ENCODE peak calls at places on chromosome 22, in five cellular contexts. P is hypothalamus; D is naive thymus-derived CD8-positive, alpha-beta T cell; V is effector CD4-positive, alpha-beta T cell; L is AG04449. C is an unnamed sample.

GRCh38 chr22:44822479-44822878 is 70.1 kb downstream of the ARHGAP8 start:
- DNase-seq in D (no peak), L (no peak), P (no peak), V (no peak), C (no peak)

GRCh38 chr22:35517769-35518530 is 22.7 kb upstream of the RASD2 start:
- DNase-seq in P (no peak), D (no peak), V (no peak), L (no peak), C (no peak)

GRCh38 chr22:30502911-30503310 is 2.6 kb downstream of the SEC14L4 start:
- DNase-seq in P (no peak), L (no peak), V (no peak), D (no peak), C (no peak)

GRCh38 chr22:45230026-45230845 is 10.5 kb downstream of the KIAA0930 start:
- DNase-seq in L (no peak), P (no peak), V (no peak), D (no peak), C (no peak)

GRCh38 chr22:38454361-38455062 is 487 bp downstream of the KCNJ4 start:
- DNase-seq in D (peak), V (no peak), L (no peak), P (no peak), C (no peak)

GRCh38 chr22:40178417-40179409 is 988 bp downstream of the TNRC6B start:
- DNase-seq in L (no peak), D (peak), V (peak), P (no peak), C (no peak)

GRCh38 chr22:46147471-46148267 is 2.7 kb upstream of the PPARA start:
- DNase-seq in V (no peak), P (no peak), D (no peak), L (no peak), C (no peak)

GRCh38 chr22:29306830-29307657 is 594 bp downstream of the GAS2L1 start:
- DNase-seq in L (no peak), V (no peak), P (peak), D (no peak), C (peak)

GRCh38 chr22:32334640-32335365 is 22.9 kb upstream of the RFPL3 start:
- DNase-seq in L (no peak), V (no peak), D (no peak), P (no peak), C (no peak)

GRCh38 chr22:26837784-26838520 is 180.6 kb downstream of the MIAT start:
- DNase-seq in P (no peak), D (no peak), L (no peak), V (no peak), C (no peak)

GRCh38 chr22:19874307-19875060 is 19.8 kb upstream of the GNB1L start:
- DNase-seq in P (no peak), L (no peak), V (no peak), D (no peak), C (no peak)

GRCh38 chr22:31734512-31734911 is 15.4 kb downstream of the PRR14L start:
- DNase-seq in P (no peak), V (no peak), D (no peak), L (peak), C (no peak)

GRCh38 chr22:29158546-29158945 is 47.1 kb upstream of the EMID1 start:
- DNase-seq in L (no peak), P (no peak), D (no peak), V (no peak), C (no peak)

GRCh38 chr22:26756675-26757293 is 99.4 kb downstream of the MIAT start:
- DNase-seq in L (no peak), V (no peak), D (peak), P (peak), C (peak)

GRCh38 chr22:41775338-41775737 is 25.1 kb upstream of the CCDC134 start:
- DNase-seq in D (no peak), V (no peak), L (no peak), P (no peak), C (no peak)

GRCh38 chr22:49267996-49268395 is 559.7 kb downstream of the BRD1 start:
- DNase-seq in L (no peak), P (no peak), V (no peak), D (no peak), C (no peak)

GRCh38 chr22:40855104-40855959 is 1.1 kb downstream of the ST13 start:
- DNase-seq in D (no peak), P (no peak), L (no peak), V (no peak), C (no peak)

GRCh38 chr22:17085277-17086091 is 684 bp downstream of the IL17RA start:
- DNase-seq in D (no peak), P (no peak), V (no peak), L (no peak), C (no peak)

GRCh38 chr22:49760280-49760629 is 67.4 kb downstream of the BRD1 start:
- DNase-seq in V (no peak), D (no peak), L (no peak), P (no peak), C (no peak)

GRCh38 chr22:35417606-35418005 is 17.7 kb downstream of the MCM5 start:
- DNase-seq in V (no peak), P (no peak), D (no peak), L (no peak), C (no peak)